ENCODE peak calls at places on chromosome 21, in five cellular contexts. U is naive thymus-derived CD8-positive, alpha-beta T cell; P is left ventricle myocardium superior; R is lower lobe of right lung; B is activated CD8-positive, alpha-beta memory T cell treated with anti-CD3 and anti-CD28 coated beads, Interleukin-2, amount 50 U/mL, for 4 hours. D is an unnamed sample.

GRCh38 chr21:32299695-32300094 is 1.0 kb downstream of the MRAP start:
- DNase-seq in U (no peak), P (no peak), R (no peak), B (no peak), D (no peak)

GRCh38 chr21:21084179-21084578 is 86.0 kb downstream of the NCAM2 start:
- DNase-seq in U (no peak), P (no peak), R (no peak), B (no peak), D (no peak)

GRCh38 chr21:39611547-39612190 is 1.1 kb upstream of the B3GALT5 start:
- DNase-seq in U (no peak), P (no peak), R (no peak), B (no peak), D (no peak)

GRCh38 chr21:46064870-46065214 is 33.1 kb upstream of the COL6A2 start:
- DNase-seq in U (no peak), P (no peak), R (peak; percentile 32), B (no peak), D (no peak)

GRCh38 chr21:45404726-45405270 is at the start of gene COL18A1:
- DNase-seq in U (no peak), P (peak; percentile 85), R (peak; percentile 64), B (peak; percentile 40), D (peak; percentile 17)

GRCh38 chr21:45549670-45550463 is 7.6 kb upstream of the SLC19A1 start:
- DNase-seq in U (no peak), P (no peak), R (peak; percentile 60), B (no peak), D (no peak)

GRCh38 chr21:29189358-29189757 is 58.9 kb downstream of the MAP3K7CL start:
- DNase-seq in U (no peak), P (no peak), R (no peak), B (no peak), D (no peak)

GRCh38 chr21:36321325-36322082 is 1.5 kb downstream of the MORC3 start:
- DNase-seq in U (no peak), P (no peak), R (no peak), B (no peak), D (no peak)

GRCh38 chr21:29521872-29522271 is 223.2 kb downstream of the BACH1 start:
- DNase-seq in U (no peak), P (no peak), R (no peak), B (no peak), D (no peak)

GRCh38 chr21:42850866-42851391 is 28.4 kb downstream of the WDR4 start:
- DNase-seq in U (no peak), P (no peak), R (no peak), B (no peak), D (no peak)

GRCh38 chr21:23131177-23131576 is 2133.0 kb downstream of the NCAM2 start:
- DNase-seq in U (no peak), P (no peak), R (no peak), B (no peak), D (no peak)

GRCh38 chr21:42848932-42849758 is 30.2 kb downstream of the WDR4 start:
- DNase-seq in U (no peak), P (peak; percentile 13), R (peak; percentile 39), B (no peak), D (no peak)

GRCh38 chr21:46119565-46120271 is 21.8 kb downstream of the COL6A2 start:
- DNase-seq in U (no peak), P (no peak), R (peak; percentile 34), B (peak; percentile 11), D (no peak)

GRCh38 chr21:45852886-45853400 is 128.6 kb upstream of the COL6A1 start:
- DNase-seq in U (no peak), P (no peak), R (no peak), B (no peak), D (no peak)

GRCh38 chr21:32977216-32977615 is 48.5 kb upstream of the OLIG2 start:
- DNase-seq in U (no peak), P (no peak), R (no peak), B (no peak), D (no peak)

GRCh38 chr21:45041351-45041805 is 33.0 kb upstream of the ADARB1 start:
- DNase-seq in U (no peak), P (peak; percentile 79), R (peak; percentile 79), B (no peak), D (peak; percentile 98)

GRCh38 chr21:44899768-44900558 is 20.7 kb downstream of the ITGB2 start:
- DNase-seq in U (no peak), P (peak; percentile 25), R (peak; percentile 32), B (no peak), D (no peak)

GRCh38 chr21:43881283-43881682 is 16.3 kb downstream of the AGPAT3 start:
- DNase-seq in U (no peak), P (no peak), R (no peak), B (no peak), D (no peak)

GRCh38 chr21:29307718-29308455 is 9.2 kb downstream of the BACH1 start:
- DNase-seq in U (no peak), P (no peak), R (no peak), B (no peak), D (no peak)

GRCh38 chr21:46634966-46635323 is 529 bp upstream of the PRMT2 start:
- DNase-seq in U (peak; percentile 17), P (no peak), R (peak; percentile 78), B (no peak), D (peak; percentile 80)

GRCh38 chr21:22791986-22792560 is 1793.9 kb downstream of the NCAM2 start:
- DNase-seq in U (no peak), P (no peak), R (no peak), B (no peak), D (peak; percentile 20)

GRCh38 chr21:25400427-25400826 is 206.9 kb downstream of the MRPL39 start:
- DNase-seq in U (no peak), P (no peak), R (no peak), B (no peak), D (no peak)

GRCh38 chr21:44371596-44371995 is 18.2 kb downstream of the TRPM2 start:
- DNase-seq in U (no peak), P (no peak), R (no peak), B (no peak), D (no peak)

GRCh38 chr21:17818158-17819113 is 720 bp downstream of the C21orf91 start:
- DNase-seq in U (peak; percentile 45), P (peak; percentile 53), R (peak; percentile 61), B (peak; percentile 48), D (peak; percentile 41)

GRCh38 chr21:46618738-46619369 is 14.0 kb upstream of the S100B start:
- DNase-seq in U (no peak), P (no peak), R (no peak), B (no peak), D (no peak)

GRCh38 chr21:29867796-29868195 is 72.0 kb downstream of the GRIK1 start:
- DNase-seq in U (no peak), P (no peak), R (no peak), B (no peak), D (no peak)

GRCh38 chr21:36155603-36156338 is 853 bp upstream of the DOP1B start:
- DNase-seq in U (no peak), P (peak; percentile 43), R (peak; percentile 86), B (no peak), D (no peak)

GRCh38 chr21:42973309-42973990 is 912 bp upstream of the PKNOX1 start:
- DNase-seq in U (no peak), P (peak; percentile 40), R (peak; percentile 55), B (peak; percentile 19), D (no peak)

GRCh38 chr21:45386728-45387371 is 18.1 kb upstream of the COL18A1 start:
- DNase-seq in U (no peak), P (peak; percentile 67), R (peak; percentile 44), B (no peak), D (peak; percentile 93)

GRCh38 chr21:45138199-45139002 is 64.0 kb downstream of the ADARB1 start:
- DNase-seq in U (peak; percentile 62), P (peak; percentile 78), R (peak; percentile 83), B (peak; percentile 74), D (peak; percentile 54)

GRCh38 chr21:41758550-41758949 is 8.3 kb downstream of the RIPK4 start:
- DNase-seq in U (no peak), P (no peak), R (no peak), B (no peak), D (peak; percentile 16)